ENCODE peak calls at places on chromosomes 3 and 15, in ten cellular contexts. N, O, M, I, J, D, Q, R, V and T are unnamed samples.

GRCh38 chr3:110811050-110811449 is 260.6 kb upstream of the NECTIN3 start:
- DNase-seq in O (no peak), M (no peak), N (no peak), R (peak; percentile 79), I (no peak), D (no peak), J (no peak), Q (no peak), V (no peak), T (no peak)

GRCh38 chr15:72184165-72184811 is 13.3 kb downstream of the GRAMD2A start:
- DNase-seq in M (peak; percentile 50), V (no peak), R (peak; percentile 45), Q (no peak), O (no peak), J (no peak), N (no peak), I (no peak), D (peak; percentile 59), T (no peak)

GRCh38 chr3:53009826-53010539 is 35.9 kb downstream of the SFMBT1 start:
- DNase-seq in M (no peak), D (no peak), N (no peak), O (peak; percentile 0), V (no peak), R (no peak), Q (no peak), J (peak; percentile 4), I (no peak), T (no peak)

GRCh38 chr3:43998841-43999805 is 242.6 kb upstream of the TOPAZ1 start:
- DNase-seq in N (no peak), D (peak; percentile 64), J (peak; percentile 92), R (peak; percentile 40), M (peak; percentile 72), V (no peak), O (peak; percentile 30), Q (no peak), I (peak; percentile 86), T (no peak)

GRCh38 chr15:64716452-64716851 is 58.9 kb downstream of the RBPMS2 start:
- DNase-seq in I (no peak), D (no peak), R (no peak), J (no peak), Q (no peak), M (no peak), V (no peak), N (no peak), O (no peak), T (no peak)

GRCh38 chr3:111282024-111282423 is 210.4 kb downstream of the NECTIN3 start:
- DNase-seq in N (no peak), V (no peak), D (no peak), R (no peak), M (no peak), O (no peak), Q (no peak), J (no peak), I (no peak), T (no peak)

GRCh38 chr15:28021281-28022039 is 77.7 kb downstream of the OCA2 start:
- DNase-seq in D (peak; percentile 61), I (no peak), J (no peak), O (peak; percentile 86), M (peak; percentile 83), Q (peak; percentile 67), R (peak; percentile 86), N (no peak), V (no peak), T (no peak)

GRCh38 chr3:94226058-94226457 is 163.2 kb downstream of the NSUN3 start:
- DNase-seq in I (no peak), Q (peak; percentile 53), J (no peak), D (peak; percentile 90), M (no peak), V (no peak), R (peak; percentile 94), N (no peak), O (no peak), T (no peak)

GRCh38 chr3:58154752-58155449 is 55.9 kb downstream of the DNASE1L3 start:
- DNase-seq in I (no peak), J (no peak), M (no peak), R (no peak), N (no peak), Q (no peak), O (no peak), V (no peak), D (no peak), T (no peak)

GRCh38 chr15:64356443-64357040 is 569 bp upstream of the CSNK1G1 start:
- DNase-seq in N (no peak), D (no peak), O (peak; percentile 70), J (no peak), R (no peak), V (no peak), I (no peak), Q (peak; percentile 90), M (no peak), T (no peak)

GRCh38 chr3:11088066-11088465 is 66.2 kb upstream of the HRH1 start:
- DNase-seq in Q (no peak), N (no peak), D (no peak), O (no peak), J (no peak), R (no peak), V (no peak), M (no peak), I (no peak), T (no peak)

GRCh38 chr15:32651229-32651837 is 9.8 kb downstream of the SCG5 start:
- DNase-seq in N (no peak), O (no peak), R (peak; percentile 55), I (peak; percentile 79), V (peak; percentile 53), Q (peak; percentile 55), J (peak; percentile 63), D (peak; percentile 59), M (peak; percentile 50), T (no peak)

GRCh38 chr3:4984511-4984864 is 5.3 kb downstream of the BHLHE40 start:
- DNase-seq in I (no peak), J (no peak), O (no peak), N (no peak), D (no peak), R (no peak), V (no peak), M (no peak), Q (peak; percentile 39), T (no peak)

GRCh38 chr3:159785276-159785675 is 203.4 kb upstream of the IL12A start:
- DNase-seq in Q (no peak), D (no peak), O (peak; percentile 22), R (peak; percentile 45), M (no peak), V (no peak), J (no peak), I (no peak), N (no peak), T (no peak)

GRCh38 chr3:46395210-46395661 is 11.6 kb downstream of the CCR5AS start:
- DNase-seq in V (no peak), M (no peak), Q (peak; percentile 89), O (no peak), D (no peak), I (no peak), R (peak; percentile 38), N (no peak), J (no peak), T (no peak)

GRCh38 chr3:70531063-70531657 is 218.7 kb upstream of the MDFIC2 start:
- DNase-seq in N (no peak), R (peak; percentile 29), I (no peak), O (peak; percentile 10), Q (peak; percentile 36), D (peak; percentile 22), J (peak; percentile 14), V (no peak), M (no peak), T (no peak)

GRCh38 chr15:62606376-62607164 is 436.0 kb upstream of the TPM1 start:
- DNase-seq in N (no peak), M (no peak), V (no peak), R (peak; percentile 100), O (no peak), Q (peak; percentile 99), I (no peak), D (peak; percentile 98), J (no peak), T (no peak)

GRCh38 chr3:194687638-194688206 is 2.0 kb downstream of the FAM43A start:
- DNase-seq in N (peak; percentile 54), I (peak; percentile 87), Q (peak; percentile 33), D (no peak), R (peak; percentile 69), M (peak; percentile 41), O (peak; percentile 44), J (peak; percentile 87), V (no peak), T (peak; percentile 94)